ENCODE peak calls at places on chromosomes 2 and 18, in six cellular contexts. One of them, this sample, is unnamed.

GRCh38 chr18:13390196-13390595 is 171.6 kb downstream of the LDLRAD4 start:
- DNase-seq in fibroblast of the aortic adventitia: no peak
- DNase-seq in CD4-positive, alpha-beta T cell: no peak
- DNase-seq in tibial nerve: no peak
- DNase-seq in SK-MEL-5: no peak
- DNase-seq in effector memory CD8-positive, alpha-beta T cell: no peak
- DNase-seq in this sample: no peak

GRCh38 chr2:175097297-175097696 is 70.7 kb downstream of the ATF2 start:
- DNase-seq in CD4-positive, alpha-beta T cell: no peak
- DNase-seq in fibroblast of the aortic adventitia: peak; percentile 50
- DNase-seq in tibial nerve: no peak
- DNase-seq in SK-MEL-5: no peak
- DNase-seq in effector memory CD8-positive, alpha-beta T cell: no peak
- DNase-seq in this sample: no peak

GRCh38 chr2:25215948-25216679 is 47.7 kb upstream of the POMC start:
- DNase-seq in SK-MEL-5: no peak
- DNase-seq in fibroblast of the aortic adventitia: peak; percentile 51
- DNase-seq in CD4-positive, alpha-beta T cell: peak; percentile 88
- DNase-seq in tibial nerve: peak; percentile 40
- DNase-seq in effector memory CD8-positive, alpha-beta T cell: peak; percentile 83
- DNase-seq in this sample: peak; percentile 76

GRCh38 chr18:12384261-12384660 is 7.2 kb upstream of the AFG3L2 start:
- DNase-seq in fibroblast of the aortic adventitia: no peak
- DNase-seq in tibial nerve: no peak
- DNase-seq in effector memory CD8-positive, alpha-beta T cell: no peak
- DNase-seq in SK-MEL-5: peak; percentile 32
- DNase-seq in CD4-positive, alpha-beta T cell: no peak
- DNase-seq in this sample: no peak

GRCh38 chr2:14994721-14995120 is 362.2 kb downstream of the LRATD1 start:
- DNase-seq in effector memory CD8-positive, alpha-beta T cell: no peak
- DNase-seq in fibroblast of the aortic adventitia: no peak
- DNase-seq in SK-MEL-5: no peak
- DNase-seq in CD4-positive, alpha-beta T cell: no peak
- DNase-seq in tibial nerve: no peak
- DNase-seq in this sample: no peak

GRCh38 chr2:62266433-62267038 is 70.6 kb downstream of the B3GNT2 start:
- DNase-seq in SK-MEL-5: no peak
- DNase-seq in tibial nerve: no peak
- DNase-seq in effector memory CD8-positive, alpha-beta T cell: no peak
- DNase-seq in CD4-positive, alpha-beta T cell: no peak
- DNase-seq in fibroblast of the aortic adventitia: peak; percentile 71
- DNase-seq in this sample: no peak

GRCh38 chr2:97992836-97993825 is 2.6 kb downstream of the TMEM131 start:
- DNase-seq in effector memory CD8-positive, alpha-beta T cell: no peak
- DNase-seq in fibroblast of the aortic adventitia: no peak
- DNase-seq in SK-MEL-5: no peak
- DNase-seq in CD4-positive, alpha-beta T cell: no peak
- DNase-seq in tibial nerve: no peak
- DNase-seq in this sample: no peak

GRCh38 chr18:3554091-3554601 is 104.2 kb downstream of the TGIF1 start:
- DNase-seq in CD4-positive, alpha-beta T cell: no peak
- DNase-seq in fibroblast of the aortic adventitia: no peak
- DNase-seq in SK-MEL-5: no peak
- DNase-seq in tibial nerve: no peak
- DNase-seq in effector memory CD8-positive, alpha-beta T cell: no peak
- DNase-seq in this sample: no peak

GRCh38 chr2:151357359-151357758 is at the start of gene TNFAIP6:
- DNase-seq in effector memory CD8-positive, alpha-beta T cell: no peak
- DNase-seq in fibroblast of the aortic adventitia: peak; percentile 98
- DNase-seq in SK-MEL-5: peak; percentile 65
- DNase-seq in CD4-positive, alpha-beta T cell: no peak
- DNase-seq in tibial nerve: peak; percentile 42
- DNase-seq in this sample: no peak

GRCh38 chr2:157596992-157597681 is 31.5 kb downstream of the ACVR1C start:
- DNase-seq in SK-MEL-5: no peak
- DNase-seq in tibial nerve: no peak
- DNase-seq in fibroblast of the aortic adventitia: peak; percentile 7
- DNase-seq in CD4-positive, alpha-beta T cell: peak; percentile 64
- DNase-seq in effector memory CD8-positive, alpha-beta T cell: peak; percentile 31
- DNase-seq in this sample: peak; percentile 17

GRCh38 chr2:235827585-235827992 is 333.7 kb downstream of the AGAP1 start:
- DNase-seq in tibial nerve: no peak
- DNase-seq in fibroblast of the aortic adventitia: peak; percentile 57
- DNase-seq in SK-MEL-5: no peak
- DNase-seq in effector memory CD8-positive, alpha-beta T cell: no peak
- DNase-seq in CD4-positive, alpha-beta T cell: no peak
- DNase-seq in this sample: no peak

GRCh38 chr18:13026583-13027270 is 35.6 kb downstream of the CEP192 start:
- DNase-seq in SK-MEL-5: peak; percentile 76
- DNase-seq in fibroblast of the aortic adventitia: no peak
- DNase-seq in effector memory CD8-positive, alpha-beta T cell: no peak
- DNase-seq in tibial nerve: no peak
- DNase-seq in CD4-positive, alpha-beta T cell: no peak
- DNase-seq in this sample: no peak

GRCh38 chr2:174605687-174606086 is 8.1 kb upstream of the WIPF1 start:
- DNase-seq in SK-MEL-5: peak; percentile 30
- DNase-seq in tibial nerve: no peak
- DNase-seq in fibroblast of the aortic adventitia: peak; percentile 68
- DNase-seq in CD4-positive, alpha-beta T cell: no peak
- DNase-seq in effector memory CD8-positive, alpha-beta T cell: no peak
- DNase-seq in this sample: no peak

GRCh38 chr2:233926806-233927205 is 9.6 kb downstream of the TRPM8 start:
- DNase-seq in SK-MEL-5: no peak
- DNase-seq in tibial nerve: no peak
- DNase-seq in fibroblast of the aortic adventitia: peak; percentile 8
- DNase-seq in effector memory CD8-positive, alpha-beta T cell: no peak
- DNase-seq in CD4-positive, alpha-beta T cell: no peak
- DNase-seq in this sample: no peak

GRCh38 chr18:37665346-37665745 is 99.7 kb upstream of the CELF4 start:
- DNase-seq in effector memory CD8-positive, alpha-beta T cell: no peak
- DNase-seq in tibial nerve: no peak
- DNase-seq in CD4-positive, alpha-beta T cell: no peak
- DNase-seq in fibroblast of the aortic adventitia: no peak
- DNase-seq in SK-MEL-5: no peak
- DNase-seq in this sample: no peak

GRCh38 chr2:231182500-231182899 is 15.9 kb upstream of the ARMC9 start:
- DNase-seq in CD4-positive, alpha-beta T cell: no peak
- DNase-seq in effector memory CD8-positive, alpha-beta T cell: no peak
- DNase-seq in tibial nerve: no peak
- DNase-seq in SK-MEL-5: no peak
- DNase-seq in fibroblast of the aortic adventitia: no peak
- DNase-seq in this sample: no peak

GRCh38 chr2:40202798-40203400 is 249.0 kb downstream of the SLC8A1 start:
- DNase-seq in tibial nerve: no peak
- DNase-seq in effector memory CD8-positive, alpha-beta T cell: no peak
- DNase-seq in fibroblast of the aortic adventitia: peak; percentile 38
- DNase-seq in SK-MEL-5: no peak
- DNase-seq in CD4-positive, alpha-beta T cell: no peak
- DNase-seq in this sample: no peak

GRCh38 chr2:163187995-163188655 is 349.6 kb upstream of the KCNH7 start:
- DNase-seq in fibroblast of the aortic adventitia: peak; percentile 4
- DNase-seq in CD4-positive, alpha-beta T cell: no peak
- DNase-seq in tibial nerve: no peak
- DNase-seq in SK-MEL-5: no peak
- DNase-seq in effector memory CD8-positive, alpha-beta T cell: no peak
- DNase-seq in this sample: no peak

GRCh38 chr2:138180691-138181386 is 216.6 kb downstream of the HNMT start:
- DNase-seq in tibial nerve: no peak
- DNase-seq in CD4-positive, alpha-beta T cell: no peak
- DNase-seq in fibroblast of the aortic adventitia: no peak
- DNase-seq in effector memory CD8-positive, alpha-beta T cell: no peak
- DNase-seq in SK-MEL-5: peak; percentile 19
- DNase-seq in this sample: no peak

GRCh38 chr2:28979576-28980366 is 1.3 kb upstream of the TOGARAM2 start:
- DNase-seq in fibroblast of the aortic adventitia: no peak
- DNase-seq in CD4-positive, alpha-beta T cell: no peak
- DNase-seq in SK-MEL-5: no peak
- DNase-seq in tibial nerve: no peak
- DNase-seq in effector memory CD8-positive, alpha-beta T cell: no peak
- DNase-seq in this sample: no peak

GRCh38 chr2:58194451-58194850 is 46.7 kb downstream of the FANCL start:
- DNase-seq in SK-MEL-5: no peak
- DNase-seq in CD4-positive, alpha-beta T cell: no peak
- DNase-seq in tibial nerve: no peak
- DNase-seq in fibroblast of the aortic adventitia: no peak
- DNase-seq in effector memory CD8-positive, alpha-beta T cell: no peak
- DNase-seq in this sample: no peak

GRCh38 chr2:12155308-12156061 is 409.1 kb downstream of the LPIN1 start:
- DNase-seq in tibial nerve: no peak
- DNase-seq in effector memory CD8-positive, alpha-beta T cell: no peak
- DNase-seq in fibroblast of the aortic adventitia: peak; percentile 93
- DNase-seq in CD4-positive, alpha-beta T cell: no peak
- DNase-seq in SK-MEL-5: peak; percentile 75
- DNase-seq in this sample: no peak

GRCh38 chr2:176079851-176080539 is 3.8 kb downstream of the EVX2 start:
- DNase-seq in SK-MEL-5: peak; percentile 85
- DNase-seq in tibial nerve: no peak
- DNase-seq in effector memory CD8-positive, alpha-beta T cell: no peak
- DNase-seq in CD4-positive, alpha-beta T cell: no peak
- DNase-seq in fibroblast of the aortic adventitia: peak; percentile 16
- DNase-seq in this sample: no peak

GRCh38 chr2:221675509-221675908 is 103.4 kb upstream of the EPHA4 start:
- DNase-seq in fibroblast of the aortic adventitia: no peak
- DNase-seq in tibial nerve: no peak
- DNase-seq in CD4-positive, alpha-beta T cell: no peak
- DNase-seq in SK-MEL-5: no peak
- DNase-seq in effector memory CD8-positive, alpha-beta T cell: no peak
- DNase-seq in this sample: no peak

GRCh38 chr18:46243095-46243494 is 138.9 kb downstream of the HAUS1 start:
- DNase-seq in CD4-positive, alpha-beta T cell: no peak
- DNase-seq in tibial nerve: no peak
- DNase-seq in SK-MEL-5: no peak
- DNase-seq in effector memory CD8-positive, alpha-beta T cell: no peak
- DNase-seq in fibroblast of the aortic adventitia: no peak
- DNase-seq in this sample: no peak

GRCh38 chr2:173574713-173575112 is 220.0 kb downstream of the CDCA7 start:
- DNase-seq in fibroblast of the aortic adventitia: no peak
- DNase-seq in tibial nerve: no peak
- DNase-seq in CD4-positive, alpha-beta T cell: no peak
- DNase-seq in SK-MEL-5: no peak
- DNase-seq in effector memory CD8-positive, alpha-beta T cell: no peak
- DNase-seq in this sample: no peak

GRCh38 chr2:24566630-24567029 is 75.6 kb downstream of the NCOA1 start:
- DNase-seq in fibroblast of the aortic adventitia: no peak
- DNase-seq in SK-MEL-5: no peak
- DNase-seq in CD4-positive, alpha-beta T cell: no peak
- DNase-seq in tibial nerve: no peak
- DNase-seq in effector memory CD8-positive, alpha-beta T cell: no peak
- DNase-seq in this sample: no peak

GRCh38 chr2:203774760-203775159 is 68.3 kb downstream of the CD28 start:
- DNase-seq in tibial nerve: no peak
- DNase-seq in effector memory CD8-positive, alpha-beta T cell: no peak
- DNase-seq in SK-MEL-5: no peak
- DNase-seq in fibroblast of the aortic adventitia: peak; percentile 22
- DNase-seq in CD4-positive, alpha-beta T cell: no peak
- DNase-seq in this sample: no peak

This sample was measured in CD4-positive, CD25-positive, alpha-beta regulatory T cell.